ENCODE peak calls at places on chromosomes 4 and X, in five cellular contexts. R, F, C, Z and H are unnamed samples.

GRCh38 chrX:20530319-20530979 is 263.7 kb upstream of the RPS6KA3 start:
- DNase-seq in F (peak), R (peak), C (peak), Z (peak), H (peak)

GRCh38 chr4:7863911-7864681 is 75.6 kb downstream of the AFAP1 start:
- DNase-seq in C (no peak), Z (no peak), F (peak), R (peak), H (no peak)

GRCh38 chr4:112302320-112303274 is 5.4 kb downstream of the ALPK1 start:
- DNase-seq in R (no peak), F (no peak), Z (no peak), C (no peak), H (no peak)

GRCh38 chrX:118541482-118541881 is 45.9 kb downstream of the DOCK11 start:
- DNase-seq in R (no peak), Z (no peak), F (no peak), C (no peak), H (no peak)

GRCh38 chr4:1082215-1083182 is 30.9 kb downstream of the RNF212 start:
- DNase-seq in R (no peak), C (no peak), F (peak), Z (no peak), H (no peak)

GRCh38 chrX:44306336-44306735 is 37.1 kb downstream of the EFHC2 start:
- DNase-seq in R (no peak), F (peak), Z (no peak), C (no peak), H (no peak)

GRCh38 chr4:174222266-174222872 is 61.1 kb downstream of the FBXO8 start:
- DNase-seq in Z (no peak), F (peak), C (peak), R (peak), H (no peak)

GRCh38 chrX:71420686-71421085 is 54.5 kb downstream of the TAF1 start:
- DNase-seq in Z (no peak), C (peak), F (no peak), R (no peak), H (no peak)

GRCh38 chrX:27953161-27953560 is 28.1 kb downstream of the DCAF8L1 start:
- DNase-seq in Z (no peak), R (no peak), F (no peak), C (no peak), H (no peak)

GRCh38 chr4:61277785-61278184 is 77.7 kb downstream of the ADGRL3 start:
- DNase-seq in F (no peak), R (no peak), C (no peak), Z (no peak), H (no peak)

GRCh38 chr4:20428410-20429160 is 176.9 kb downstream of the SLIT2 start:
- DNase-seq in Z (no peak), F (peak), R (no peak), C (no peak), H (no peak)

GRCh38 chr4:165308174-165308573 is 19.3 kb upstream of the MSMO1 start:
- DNase-seq in C (no peak), R (no peak), Z (no peak), F (no peak), H (no peak)

GRCh38 chr4:1473718-1474117 is 67.5 kb upstream of the NKX1-1 start:
- DNase-seq in Z (no peak), R (no peak), C (no peak), F (no peak), H (no peak)

GRCh38 chr4:93693141-93693540 is 135.4 kb upstream of the ATOH1 start:
- DNase-seq in C (no peak), F (no peak), Z (no peak), R (no peak), H (no peak)

GRCh38 chr4:73726000-73726399 is 14.4 kb upstream of the CXCL8 start:
- DNase-seq in R (no peak), F (peak), C (no peak), Z (no peak), H (no peak)

GRCh38 chrX:72652132-72652531 is 62.0 kb downstream of the PHKA1 start:
- DNase-seq in R (no peak), Z (no peak), C (no peak), F (no peak), H (no peak)

GRCh38 chr4:8368061-8368481 is 72.5 kb downstream of the ACOX3 start:
- DNase-seq in Z (no peak), F (no peak), C (no peak), R (no peak), H (no peak)

GRCh38 chr4:90189128-90189527 is 61.9 kb downstream of the CCSER1 start:
- DNase-seq in C (no peak), F (no peak), Z (no peak), R (no peak), H (no peak)

GRCh38 chr4:60506061-60506460 is 694.1 kb upstream of the ADGRL3 start:
- DNase-seq in Z (no peak), R (no peak), F (no peak), C (no peak), H (no peak)

GRCh38 chr4:117481742-117482141 is 396.4 kb upstream of the TRAM1L1 start:
- DNase-seq in C (no peak), F (no peak), R (no peak), Z (no peak), H (no peak)

GRCh38 chr4:56410247-56410646 is 23.0 kb upstream of the AASDH start:
- DNase-seq in C (peak), R (peak), F (peak), Z (no peak), H (no peak)

GRCh38 chr4:41052287-41052686 is 162.1 kb downstream of the APBB2 start:
- DNase-seq in F (no peak), Z (no peak), C (no peak), R (no peak), H (no peak)

GRCh38 chr4:180994722-180995121 is 1248.5 kb upstream of the TENM3 start:
- DNase-seq in R (no peak), C (no peak), F (no peak), Z (no peak), H (no peak)

GRCh38 chr4:39323836-39324235 is 42.3 kb downstream of the RFC1 start:
- DNase-seq in F (no peak), R (no peak), Z (no peak), C (no peak), H (no peak)

GRCh38 chr4:55365347-55365728 is 19.3 kb downstream of the SRD5A3 start:
- DNase-seq in F (no peak), C (no peak), Z (no peak), R (no peak), H (no peak)

GRCh38 chr4:55366621-55367020 is 20.6 kb downstream of the SRD5A3 start:
- DNase-seq in Z (no peak), F (no peak), C (no peak), R (no peak), H (no peak)

GRCh38 chr4:55363618-55364420 is 17.8 kb downstream of the SRD5A3 start:
- DNase-seq in Z (no peak), F (no peak), C (no peak), R (no peak), H (no peak)

GRCh38 chr4:55367084-55367722 is 21.2 kb downstream of the SRD5A3 start:
- DNase-seq in R (peak), C (no peak), F (no peak), Z (no peak), H (no peak)

GRCh38 chr4:55364691-55365346 is 18.8 kb downstream of the SRD5A3 start:
- DNase-seq in C (no peak), F (no peak), Z (no peak), R (no peak), H (no peak)
- TF ChIP-seq KDM1A in C (no peak), F (no peak), Z (no peak), R (no peak), H (no peak)

DNA sequence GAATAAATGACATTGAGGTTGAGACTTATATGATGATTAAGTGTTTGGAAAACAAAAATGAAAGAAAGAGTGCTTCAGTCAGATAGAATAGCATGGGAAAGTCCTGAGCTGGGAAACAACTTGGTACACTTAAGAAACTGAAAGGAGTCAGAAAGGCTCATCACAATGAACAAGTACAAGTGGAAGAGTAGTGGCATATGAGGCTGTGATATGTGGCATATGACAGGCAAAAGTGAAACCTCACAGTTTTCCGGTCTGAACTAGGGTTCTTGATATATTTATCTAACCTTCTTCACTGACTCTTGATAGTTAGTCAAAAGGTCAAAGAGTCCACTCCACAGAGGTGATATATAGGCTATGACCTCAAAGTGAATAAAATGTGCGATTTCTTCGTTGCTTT is 537.1 kb upstream of the CXorf51A start:
- DNase-seq in R (no peak), F (no peak), Z (no peak), C (no peak), H (no peak)
- TF ChIP-seq KDM1A in R (no peak), F (no peak), Z (no peak), C (no peak), H (no peak)

GRCh38 chrX:19245711-19246269 is 97.9 kb upstream of the PDHA1 start:
- DNase-seq in R (peak), Z (no peak), C (no peak), F (no peak), H (no peak)
- TF ChIP-seq KDM1A in R (no peak), Z (no peak), C (no peak), F (no peak), H (no peak)

GRCh38 chr4:99536848-99537247 is 26.0 kb downstream of the C4orf17 start:
- DNase-seq in Z (no peak), F (no peak), C (no peak), R (peak), H (no peak)
- TF ChIP-seq KDM1A in Z (no peak), F (no peak), C (no peak), R (no peak), H (no peak)

GRCh38 chr4:151948351-151949016 is 187.7 kb upstream of the GATB start:
- DNase-seq in F (no peak), Z (no peak), R (no peak), C (no peak), H (no peak)
- TF ChIP-seq KDM1A in F (no peak), Z (no peak), R (no peak), C (no peak), H (no peak)

GRCh38 chr4:125011646-125012045 is 299.1 kb upstream of the ANKRD50 start:
- DNase-seq in Z (no peak), C (no peak), F (no peak), R (no peak), H (no peak)
- TF ChIP-seq KDM1A in Z (no peak), C (no peak), F (no peak), R (no peak), H (no peak)